ENCODE peak calls at places on chromosomes 7 and 10, in four cellular contexts. S, C, Y and F are unnamed samples.

GRCh38 chr10:110147961-110148360 is 59.4 kb upstream of the MXI1 start:
- DNase-seq in S (no peak), C (no peak), Y (no peak), F (no peak)

GRCh38 chr7:121204537-121204936 is 124.3 kb upstream of the WNT16 start:
- DNase-seq in S (no peak), C (no peak), Y (no peak), F (no peak)

GRCh38 chr10:10897400-10897799 is 120.3 kb upstream of the CELF2 start:
- DNase-seq in S (no peak), C (no peak), Y (no peak), F (peak)

GRCh38 chr10:34994565-34995142 is 95.5 kb downstream of the CUL2 start:
- DNase-seq in S (peak), C (peak), Y (no peak), F (no peak)

GRCh38 chr7:139680676-139681462 is 96.9 kb downstream of the HIPK2 start:
- DNase-seq in S (no peak), C (no peak), Y (peak), F (no peak)

GRCh38 chr7:79084423-79084822 is 369.0 kb downstream of the MAGI2 start:
- DNase-seq in S (no peak), C (no peak), Y (no peak), F (no peak)

GRCh38 chr10:43045631-43046287 is 31.1 kb upstream of the RET start:
- DNase-seq in S (no peak), C (no peak), Y (peak), F (peak)

GRCh38 chr10:115918812-115919211 is 354.2 kb downstream of the GFRA1 start:
- DNase-seq in S (no peak), C (no peak), Y (no peak), F (no peak)

GRCh38 chr7:774161-775109 is 47.4 kb upstream of the PRKAR1B start:
- DNase-seq in S (peak), C (peak), Y (no peak), F (no peak)

GRCh38 chr10:47443145-47443544 is 40.8 kb downstream of the ANXA8 start:
- DNase-seq in S (no peak), C (no peak), Y (no peak), F (no peak)

GRCh38 chr7:155962191-155962967 is 150.1 kb upstream of the SHH start:
- DNase-seq in S (no peak), C (peak), Y (no peak), F (peak)

GRCh38 chr7:28433604-28434254 is 21.4 kb downstream of the CREB5 start:
- DNase-seq in S (no peak), C (peak), Y (peak), F (no peak)

GRCh38 chr7:141960687-141961422 is 12.7 kb downstream of the TAS2R38 start:
- DNase-seq in S (no peak), C (no peak), Y (no peak), F (no peak)

GRCh38 chr7:40493609-40494041 is 358.8 kb downstream of the SUGCT start:
- DNase-seq in S (no peak), C (no peak), Y (no peak), F (no peak)

GRCh38 chr10:19656420-19657042 is 159.7 kb upstream of the PLXDC2 start:
- DNase-seq in S (no peak), C (no peak), Y (no peak), F (no peak)

GRCh38 chr10:88990528-88991160 is at the start of gene FAS:
- DNase-seq in S (peak), C (peak), Y (peak), F (peak)

GRCh38 chr7:1459930-1460756 is 873 bp upstream of the MICALL2 start:
- DNase-seq in S (no peak), C (no peak), Y (peak), F (no peak)

GRCh38 chr10:5951167-5951711 is 26.1 kb downstream of the IL15RA start:
- DNase-seq in S (no peak), C (no peak), Y (peak), F (peak)

GRCh38 chr7:128833148-128833938 is 3.1 kb downstream of the FLNC start:
- DNase-seq in S (no peak), C (peak), Y (peak), F (peak)

GRCh38 chr7:128031901-128032604 is 816 bp upstream of the LRRC4 start:
- DNase-seq in S (peak), C (no peak), Y (no peak), F (no peak)

GRCh38 chr7:133298080-133298479 is 45.2 kb downstream of the EXOC4 start:
- DNase-seq in S (no peak), C (no peak), Y (no peak), F (no peak)

GRCh38 chr7:77846317-77847092 is 47.9 kb downstream of the PHTF2 start:
- DNase-seq in S (no peak), C (no peak), Y (no peak), F (no peak)

GRCh38 chr7:36784991-36785940 is 61.0 kb upstream of the AOAH start:
- DNase-seq in S (peak), C (peak), Y (peak), F (no peak)

GRCh38 chr7:5429857-5430611 is 6.4 kb upstream of the TNRC18 start:
- DNase-seq in S (no peak), C (peak), Y (no peak), F (peak)

GRCh38 chr7:106599343-106599698 is 61.6 kb downstream of the CCDC71L start:
- DNase-seq in S (no peak), C (peak), Y (no peak), F (no peak)

GRCh38 chr7:19249281-19249680 is 104.1 kb upstream of the FERD3L start:
- DNase-seq in S (no peak), C (no peak), Y (no peak), F (no peak)

GRCh38 chr10:47344996-47345870 is 2.9 kb upstream of the RBP3 start:
- DNase-seq in S (no peak), C (no peak), Y (no peak), F (no peak)

GRCh38 chr10:91824076-91824475 is 25.9 kb downstream of the TNKS2 start:
- DNase-seq in S (no peak), C (no peak), Y (no peak), F (no peak)

GRCh38 chr7:104956753-104957450 is 57.1 kb upstream of the KMT2E start:
- DNase-seq in S (no peak), C (no peak), Y (no peak), F (peak)
- H3K4me3 ChIP-seq in S (no peak), C (no peak), Y (no peak), F (no peak)

DNA sequence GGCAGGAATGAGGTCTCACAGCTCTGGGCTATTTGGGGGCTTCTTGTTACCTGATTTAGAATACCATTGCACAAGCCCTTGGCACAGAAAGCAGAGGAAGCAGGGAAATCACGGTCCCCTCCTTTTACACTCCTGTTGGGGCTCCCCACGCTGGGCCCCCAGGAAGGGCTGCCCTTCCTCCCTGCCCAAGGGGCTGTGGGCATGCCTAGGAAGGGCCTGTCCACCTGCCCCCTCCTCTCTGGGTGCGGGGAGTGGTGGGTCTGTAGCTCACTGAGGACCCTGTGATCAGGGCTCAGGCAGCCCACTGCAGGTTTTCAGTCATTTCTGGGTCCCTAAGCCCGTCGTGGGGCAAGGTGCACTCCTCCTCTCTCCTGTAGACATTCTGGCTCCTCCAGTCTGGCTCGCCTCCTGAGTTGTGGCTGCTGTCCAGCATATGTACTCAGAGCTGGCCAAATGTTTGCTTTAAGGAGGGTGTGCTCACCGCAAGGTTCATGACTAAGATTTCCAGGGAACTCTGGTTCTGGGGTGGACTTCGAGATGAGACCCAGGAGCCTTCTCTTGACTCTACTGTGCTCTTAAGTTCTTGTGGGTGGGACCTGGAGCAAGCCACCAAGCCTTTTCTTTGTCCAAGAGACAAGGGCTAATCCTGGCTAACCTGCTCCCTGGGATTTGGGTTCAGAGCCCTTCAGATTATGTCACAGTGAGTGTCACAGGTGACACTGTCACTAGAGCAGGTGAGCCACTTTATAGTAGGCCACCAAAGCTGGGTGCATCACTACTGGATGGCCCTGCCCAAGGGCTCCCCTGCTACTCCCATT is 56.0 kb downstream of the TACR2 start:
- DNase-seq in S (no peak), C (peak), Y (peak), F (peak)
- H3K4me3 ChIP-seq in S (no peak), C (no peak), Y (no peak), F (no peak)

GRCh38 chr10:103053659-103054581 is 135.8 kb downstream of the CNNM2 start:
- DNase-seq in S (peak), C (peak), Y (peak), F (peak)
- H3K4me3 ChIP-seq in S (peak), C (peak), Y (peak), F (no peak)

GRCh38 chr10:58573970-58574538 is 61.4 kb downstream of the BICC1 start:
- DNase-seq in S (no peak), C (no peak), Y (no peak), F (no peak)
- H3K4me3 ChIP-seq in S (no peak), C (no peak), Y (no peak), F (no peak)

GRCh38 chr10:58554316-58554715 is 41.6 kb downstream of the BICC1 start:
- DNase-seq in S (no peak), C (no peak), Y (no peak), F (no peak)

GRCh38 chr10:58555930-58556311 is 43.2 kb downstream of the BICC1 start:
- DNase-seq in S (no peak), C (no peak), Y (no peak), F (no peak)

GRCh38 chr10:58557714-58558113 is 45.0 kb downstream of the BICC1 start:
- DNase-seq in S (no peak), C (no peak), Y (no peak), F (no peak)

GRCh38 chr10:58556516-58556915 is 43.8 kb downstream of the BICC1 start:
- DNase-seq in S (no peak), C (no peak), Y (no peak), F (no peak)

GRCh38 chr10:58555170-58555929 is 42.7 kb downstream of the BICC1 start:
- DNase-seq in S (no peak), C (no peak), Y (no peak), F (no peak)
- H3K4me3 ChIP-seq in S (no peak), C (no peak), Y (no peak), F (no peak)

DNA sequence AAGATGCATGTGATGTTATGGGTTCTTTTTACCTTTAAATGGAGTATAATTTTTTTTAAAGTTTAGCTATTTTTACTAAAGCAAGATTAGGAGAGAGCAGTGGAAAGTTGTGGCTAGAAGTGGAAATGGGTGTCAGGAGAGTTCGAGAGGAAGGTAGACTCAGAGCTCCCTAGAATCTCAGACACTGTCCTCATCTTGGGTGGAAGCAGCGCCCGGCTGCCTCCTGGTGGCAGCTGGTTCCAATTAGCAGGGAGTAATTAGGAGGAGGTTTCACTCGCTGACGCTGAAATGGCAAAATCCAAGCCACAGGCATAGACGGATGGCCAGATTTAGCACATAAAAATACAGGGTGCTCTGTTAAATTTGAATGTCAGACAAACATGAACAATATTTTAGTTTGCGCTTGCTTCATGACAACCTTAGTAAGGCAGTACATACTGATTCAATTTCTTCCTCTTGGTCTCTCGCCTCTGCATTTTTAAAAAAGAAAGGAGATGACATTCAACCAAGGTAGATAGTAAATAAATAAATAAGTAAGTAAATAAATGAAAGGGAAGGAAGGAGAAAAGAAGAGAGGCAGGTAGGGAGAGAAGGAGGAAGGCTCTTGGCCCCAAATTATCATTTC is 58.5 kb downstream of the LGI1 start:
- DNase-seq in S (no peak), C (peak), Y (peak), F (peak)
- H3K4me3 ChIP-seq in S (no peak), C (no peak), Y (peak), F (no peak)

GRCh38 chr10:73094986-73095478 is 1.6 kb downstream of the P4HA1 start:
- DNase-seq in S (no peak), C (no peak), Y (no peak), F (no peak)

GRCh38 chr10:73095479-73096021 is 1.1 kb downstream of the P4HA1 start:
- DNase-seq in S (peak), C (peak), Y (peak), F (peak)

GRCh38 chr10:73092830-73093229 is 3.8 kb downstream of the P4HA1 start:
- DNase-seq in S (no peak), C (no peak), Y (no peak), F (no peak)

GRCh38 chr10:73096041-73096451 is 620 bp downstream of the P4HA1 start:
- DNase-seq in S (peak), C (peak), Y (peak), F (peak)

GRCh38 chr10:73094249-73094850 is 2.3 kb downstream of the P4HA1 start:
- DNase-seq in S (no peak), C (no peak), Y (no peak), F (no peak)
- H3K4me3 ChIP-seq in S (no peak), C (peak), Y (peak), F (no peak)

GRCh38 chr10:327889-328809 is 192.9 kb downstream of the ZMYND11 start:
- DNase-seq in S (no peak), C (no peak), Y (no peak), F (peak)
- H3K4me3 ChIP-seq in S (no peak), C (no peak), Y (no peak), F (no peak)